ENCODE peak calls at places on chromosomes 16 and 17, in six cellular contexts. B is GM12878, J is upper lobe of left lung, L is dorsolateral prefrontal cortex, N is prostate gland, Z is choroid plexus epithelial cell. C is an unnamed sample.

GRCh38 chr16:73329363-73330306 is 281.7 kb upstream of the ZFHX3 start:
- DNase-seq in B (no peak), J (no peak), L (peak), N (no peak), Z (no peak), C (no peak)

GRCh38 chr16:57801856-57802634 is at the start of gene KIFC3:
- DNase-seq in B (no peak), J (peak), L (peak), N (peak), Z (peak), C (peak)

GRCh38 chr17:50853781-50854180 is 12.4 kb downstream of the TOB1 start:
- DNase-seq in B (no peak), J (no peak), L (no peak), N (no peak), Z (no peak), C (no peak)

GRCh38 chr16:16861546-16861945 is 482.6 kb downstream of the NPIPA7 start:
- DNase-seq in B (peak), J (no peak), L (peak), N (peak), Z (peak), C (peak)

GRCh38 chr17:81550830-81551457 is 1.2 kb downstream of the FAAP100 start:
- DNase-seq in B (no peak), J (peak), L (no peak), N (no peak), Z (no peak), C (no peak)

GRCh38 chr16:12498077-12498476 is 305.6 kb downstream of the CPPED1 start:
- DNase-seq in B (no peak), J (no peak), L (peak), N (no peak), Z (no peak), C (no peak)

GRCh38 chr16:7714775-7715174 is 382.1 kb downstream of the RBFOX1 start:
- DNase-seq in B (no peak), J (no peak), L (peak), N (no peak), Z (no peak), C (no peak)

GRCh38 chr17:82889496-82890338 is 49.9 kb upstream of the ZNF750 start:
- DNase-seq in B (no peak), J (no peak), L (no peak), N (peak), Z (no peak), C (no peak)

GRCh38 chr16:18803569-18804462 is 2.5 kb upstream of the ARL6IP1 start:
- DNase-seq in B (no peak), J (no peak), L (no peak), N (no peak), Z (peak), C (peak)

GRCh38 chr16:67206838-67207115 is 7.8 kb downstream of the ELMO3 start:
- DNase-seq in B (no peak), J (no peak), L (no peak), N (no peak), Z (no peak), C (no peak)

GRCh38 chr17:28958820-28959455 is 7.6 kb upstream of the PHF12 start:
- DNase-seq in B (no peak), J (no peak), L (peak), N (no peak), Z (no peak), C (no peak)

GRCh38 chr17:5950871-5951270 is 119.3 kb upstream of the WSCD1 start:
- DNase-seq in B (no peak), J (no peak), L (no peak), N (no peak), Z (no peak), C (no peak)

GRCh38 chr17:37137070-37137610 is 188.4 kb downstream of the AATF start:
- DNase-seq in B (no peak), J (no peak), L (no peak), N (no peak), Z (no peak), C (no peak)

GRCh38 chr16:22075043-22075757 is 17.1 kb upstream of the VWA3A start:
- DNase-seq in B (no peak), J (peak), L (no peak), N (no peak), Z (peak), C (peak)

GRCh38 chr17:82338858-82339633 is 5.5 kb upstream of the SECTM1 start:
- DNase-seq in B (no peak), J (peak), L (no peak), N (peak), Z (peak), C (peak)

GRCh38 chr17:77503916-77504651 is 363.3 kb downstream of the SEC14L1 start:
- DNase-seq in B (no peak), J (no peak), L (peak), N (no peak), Z (no peak), C (no peak)

GRCh38 chr16:17365211-17365541 is 105.6 kb downstream of the XYLT1 start:
- DNase-seq in B (no peak), J (no peak), L (no peak), N (no peak), Z (no peak), C (no peak)

DNA sequence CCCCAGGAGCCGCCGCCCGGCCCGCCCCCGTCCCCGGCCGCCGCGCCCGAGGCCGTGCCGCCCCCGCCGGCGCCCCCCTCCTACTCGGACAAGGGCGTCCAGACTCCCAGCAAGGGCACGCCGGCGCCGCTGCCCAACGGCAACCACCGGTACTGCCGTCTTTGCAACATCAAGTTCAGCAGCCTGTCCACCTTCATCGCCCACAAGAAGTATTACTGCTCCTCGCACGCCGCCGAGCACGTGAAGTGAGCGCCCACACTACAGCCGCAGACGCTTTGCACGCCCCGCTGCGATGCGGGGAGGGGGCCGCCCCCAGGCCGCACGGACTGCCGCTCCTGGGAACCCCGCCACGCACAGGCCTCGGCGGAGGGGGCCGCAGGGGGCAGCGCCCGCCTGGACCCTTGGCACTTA is 35.5 kb upstream of the ZC3H18 start:
- DNase-seq in B (no peak), J (peak), L (no peak), N (no peak), Z (peak), C (peak)
- H3K4me3 ChIP-seq in B (peak), J (peak), L (peak), N (peak), Z (peak), C (peak)

GRCh38 chr17:20999841-21000532 is 42.8 kb downstream of the USP22 start:
- DNase-seq in B (no peak), J (no peak), L (no peak), N (peak), Z (no peak), C (no peak)

GRCh38 chr17:20996724-20997615 is 45.8 kb downstream of the USP22 start:
- DNase-seq in B (no peak), J (no peak), L (no peak), N (no peak), Z (no peak), C (no peak)

GRCh38 chr17:20999044-20999573 is 43.7 kb downstream of the USP22 start:
- DNase-seq in B (no peak), J (no peak), L (no peak), N (no peak), Z (peak), C (peak)

GRCh38 chr17:20997711-20998570 is 44.9 kb downstream of the USP22 start:
- DNase-seq in B (no peak), J (no peak), L (no peak), N (no peak), Z (no peak), C (no peak)

GRCh38 chr17:20998571-20999043 is 44.2 kb downstream of the USP22 start:
- DNase-seq in B (no peak), J (no peak), L (no peak), N (no peak), Z (peak), C (peak)
- H3K4me3 ChIP-seq in B (no peak), J (no peak), L (no peak), N (no peak), Z (no peak), C (no peak)

DNA sequence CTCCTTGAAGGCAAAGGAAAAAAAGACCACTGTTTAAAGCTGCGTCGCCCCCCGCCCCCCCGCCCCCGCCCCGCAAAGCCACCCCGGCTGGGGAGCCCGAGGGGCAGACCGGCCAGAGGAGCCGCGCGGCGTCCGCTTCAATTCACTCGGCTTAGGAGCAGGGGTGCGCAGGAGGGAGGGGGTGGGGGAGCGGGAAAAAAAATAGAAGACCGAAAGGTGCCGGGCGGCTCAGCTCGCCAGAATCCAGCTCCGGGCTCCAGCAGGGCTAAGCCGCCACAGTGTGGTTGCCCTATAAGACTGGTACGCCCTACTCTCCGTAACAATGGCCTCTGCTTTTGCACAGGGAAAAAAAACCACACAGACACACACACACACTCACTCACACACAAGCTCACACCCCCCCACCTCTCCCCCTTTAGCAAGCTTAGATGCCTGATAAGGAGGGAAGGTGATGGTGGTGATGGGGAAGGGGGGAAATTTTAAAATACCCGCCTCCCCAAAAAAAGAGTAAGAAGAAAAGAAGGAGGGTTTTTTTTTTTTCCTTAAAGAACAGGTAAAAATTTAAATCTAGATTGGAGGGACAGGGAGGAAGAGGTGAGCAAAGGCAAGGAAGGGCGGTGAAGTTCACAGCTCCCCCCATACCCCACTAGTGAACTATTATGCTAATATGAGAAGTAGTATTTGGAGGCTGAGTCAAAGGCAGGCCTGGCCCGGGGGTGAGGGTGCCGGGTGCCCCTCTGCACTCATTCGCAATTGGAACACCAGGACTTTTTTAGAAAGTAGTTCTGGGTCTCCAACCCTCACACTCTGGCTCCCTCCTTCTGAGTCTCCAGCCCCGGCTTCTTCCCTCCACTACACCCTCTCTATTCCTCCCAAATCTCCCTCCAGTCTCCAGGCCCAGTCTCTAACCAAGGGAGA is 11.0 kb upstream of the HOXB2 start:
- DNase-seq in B (no peak), J (peak), L (no peak), N (peak), Z (no peak), C (peak)
- H3K4me3 ChIP-seq in B (no peak), J (no peak), L (no peak), N (peak), Z (no peak), C (peak)

GRCh38 chr16:11474617-11475291 is 112.0 kb downstream of the LITAF start:
- DNase-seq in B (no peak), J (no peak), L (no peak), N (no peak), Z (no peak), C (no peak)
- H3K4me3 ChIP-seq in B (no peak), J (no peak), L (no peak), N (no peak), Z (no peak), C (no peak)

DNA sequence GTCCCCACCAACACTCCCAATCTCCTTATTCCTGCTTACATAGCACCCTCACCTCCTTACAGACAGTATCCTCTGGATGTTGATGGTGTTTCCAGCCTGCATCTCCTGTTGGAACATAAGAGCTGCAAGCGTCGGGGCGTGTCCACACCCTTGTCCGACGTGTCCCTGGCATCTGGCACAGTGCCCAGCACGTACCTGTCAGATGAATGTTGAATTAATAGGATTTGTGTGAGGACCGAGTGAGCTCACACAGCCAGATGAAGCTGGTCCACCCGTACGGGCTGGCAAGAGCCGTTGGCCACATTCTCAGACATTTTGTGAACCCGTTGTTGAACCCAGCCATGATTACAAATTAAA is 12.2 kb upstream of the CBX4 start:
- DNase-seq in B (no peak), J (no peak), L (no peak), N (peak), Z (no peak), C (no peak)
- H3K4me3 ChIP-seq in B (no peak), J (no peak), L (no peak), N (no peak), Z (no peak), C (no peak)

DNA sequence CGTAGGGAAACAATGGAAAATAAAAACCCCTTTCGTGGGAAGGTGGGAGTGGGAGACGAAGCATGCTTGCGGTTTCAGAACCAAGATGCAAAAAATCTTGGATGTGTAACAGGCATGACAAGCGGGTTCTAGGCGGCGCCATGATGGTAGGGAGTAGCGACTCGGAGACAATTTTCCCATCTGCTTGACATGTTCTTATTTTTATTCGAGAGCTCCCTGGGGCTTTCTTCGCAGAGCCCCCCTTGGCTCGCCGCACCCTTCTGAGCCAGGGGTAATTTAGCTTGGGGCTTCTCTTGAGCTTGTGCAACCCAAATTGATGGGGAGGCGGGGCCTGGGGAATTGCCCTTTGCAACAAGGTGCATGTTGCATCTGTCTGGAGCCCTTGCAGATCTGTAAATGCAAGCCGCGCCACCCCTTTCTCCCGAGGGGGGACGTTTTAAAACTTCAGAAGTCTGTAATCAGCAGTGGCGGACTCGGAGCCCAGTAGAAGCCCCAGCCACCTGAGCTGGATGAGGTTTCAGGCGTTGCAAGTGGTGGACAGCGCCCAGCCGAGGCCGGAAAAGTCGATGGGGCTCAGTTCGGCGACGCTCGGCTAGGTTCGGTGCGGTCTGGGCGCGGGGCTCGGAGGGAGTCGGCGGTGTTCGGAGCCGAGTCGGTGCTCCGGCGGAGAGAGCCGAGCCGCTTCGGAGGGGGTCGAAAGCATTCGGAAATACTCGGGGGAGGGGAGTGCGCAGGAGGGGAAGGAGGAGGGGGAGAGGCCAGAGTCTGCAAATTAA is 2.9 kb downstream of the GNAO1 start:
- DNase-seq in B (no peak), J (peak), L (peak), N (peak), Z (peak), C (peak)
- H3K4me3 ChIP-seq in B (no peak), J (no peak), L (peak), N (peak), Z (no peak), C (no peak)

GRCh38 chr17:75152971-75153853 is 1.1 kb downstream of the JPT1 start:
- DNase-seq in B (no peak), J (no peak), L (peak), N (peak), Z (peak), C (peak)

GRCh38 chr17:75152523-75152922 is 1.8 kb downstream of the JPT1 start:
- DNase-seq in B (no peak), J (no peak), L (no peak), N (no peak), Z (no peak), C (no peak)

GRCh38 chr17:75153854-75154194 is 488 bp downstream of the JPT1 start:
- DNase-seq in B (no peak), J (no peak), L (no peak), N (no peak), Z (no peak), C (no peak)

GRCh38 chr17:75154195-75155106 is at the start of gene JPT1:
- DNase-seq in B (peak), J (peak), L (peak), N (peak), Z (peak), C (peak)

DNA sequence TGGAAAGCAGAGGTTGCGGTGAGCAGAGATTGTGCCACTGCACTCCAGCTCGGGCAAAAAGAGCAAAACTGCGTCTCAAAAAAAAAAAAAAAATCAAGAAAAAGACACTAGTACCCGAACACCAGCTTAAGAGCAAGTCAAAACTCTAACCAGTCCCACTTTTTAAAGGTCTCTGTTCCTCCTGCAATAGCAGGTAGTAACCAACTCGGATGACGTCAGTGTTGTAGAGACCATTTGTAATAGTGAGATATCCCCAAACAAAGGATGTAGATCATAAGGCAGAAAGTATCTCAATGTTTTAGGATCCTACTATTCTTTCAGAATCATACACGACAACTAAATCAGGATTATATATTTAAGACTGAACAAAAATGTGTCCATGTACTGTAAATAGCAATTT is 2.4 kb downstream of the JPT1 start:
- DNase-seq in B (no peak), J (no peak), L (no peak), N (no peak), Z (no peak), C (no peak)
- H3K4me3 ChIP-seq in B (peak), J (no peak), L (peak), N (no peak), Z (no peak), C (no peak)

DNA sequence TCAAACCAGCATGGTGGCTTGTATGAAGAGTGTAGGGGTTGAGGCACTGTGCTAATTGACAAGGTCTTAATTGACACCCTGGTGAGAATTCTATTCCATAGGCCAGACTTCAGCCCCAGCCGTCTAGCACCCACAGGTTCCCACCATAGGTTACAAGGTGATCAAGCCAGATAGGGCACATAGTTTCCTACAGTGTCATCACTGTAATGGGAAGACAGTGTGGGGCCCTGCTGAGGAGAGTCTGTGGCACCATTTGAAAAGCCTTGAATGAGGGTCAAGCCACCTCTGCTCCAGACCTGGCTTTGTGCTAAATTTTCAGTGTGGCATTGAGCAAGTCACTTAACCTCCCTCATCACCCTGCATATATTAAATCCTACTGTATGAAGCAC is 36.2 kb downstream of the YPEL2 start:
- DNase-seq in B (no peak), J (no peak), L (no peak), N (no peak), Z (peak), C (no peak)
- H3K4me3 ChIP-seq in B (no peak), J (no peak), L (no peak), N (no peak), Z (no peak), C (no peak)

DNA sequence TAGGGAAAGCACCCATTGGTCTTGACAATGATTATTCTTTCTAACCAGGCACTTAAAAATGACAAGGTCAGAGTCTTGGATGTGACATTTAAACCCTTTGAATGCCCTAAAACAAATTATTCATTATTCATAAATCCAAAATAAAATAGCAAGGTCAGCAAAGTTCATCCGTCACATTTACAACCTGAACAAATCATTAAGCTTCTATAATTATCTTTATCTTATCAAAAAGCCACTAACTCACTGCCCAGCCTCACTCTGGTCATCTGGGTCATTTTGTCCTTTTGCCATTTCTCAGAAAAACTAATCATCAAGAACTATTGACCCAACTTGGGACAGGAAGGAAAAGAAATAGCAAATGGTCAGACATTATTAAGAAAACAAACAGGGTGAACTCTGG is 507.3 kb upstream of the CDH8 start:
- DNase-seq in B (no peak), J (no peak), L (no peak), N (no peak), Z (no peak), C (no peak)
- H3K4me3 ChIP-seq in B (no peak), J (no peak), L (no peak), N (no peak), Z (no peak), C (no peak)

C was measured in cardiac fibroblast.